ENCODE peak calls at places on chromosomes 6 and 20, in ten cellular contexts. C is progenitor cell of endocrine pancreas; Z is effector memory CD8-positive, alpha-beta T cell; B is cardiac muscle cell; H is coronary artery; L is EL; I is B cell; A is kidney tubule cell; X is C1 segment of cervical spinal cord; N is posterior cingulate gyrus. E is an unnamed sample.
A peak's percentile ranks its signal among the peaks of the same experiment; 100 is the strongest.

GRCh38 chr6:167245586-167245985 is 45.5 kb upstream of the UNC93A start:
- DNase-seq in A (no peak), N (no peak), H (no peak), L (no peak), I (no peak), Z (no peak), C (no peak), X (no peak), B (no peak), E (no peak)

GRCh38 chr6:170112583-170112860 is 178.4 kb downstream of the DLL1 start:
- DNase-seq in A (no peak), H (peak; percentile 7), I (no peak), B (no peak), X (no peak), L (no peak), C (no peak), Z (no peak), N (no peak), E (no peak)

GRCh38 chr6:71406871-71407860 is 118.6 kb downstream of the OGFRL1 start:
- DNase-seq in N (no peak), A (peak; percentile 83), I (no peak), L (peak; percentile 36), Z (no peak), B (no peak), X (no peak), C (no peak), H (no peak), E (no peak)

GRCh38 chr20:4102381-4102780 is 87.0 kb upstream of the RNF24 start:
- DNase-seq in H (no peak), N (no peak), Z (no peak), I (no peak), C (no peak), L (peak; percentile 51), X (no peak), A (peak; percentile 37), B (no peak), E (no peak)

GRCh38 chr6:116070990-116071389 is 10.3 kb upstream of the FRK start:
- DNase-seq in Z (no peak), A (peak; percentile 12), B (no peak), C (no peak), L (no peak), H (no peak), X (no peak), N (no peak), I (no peak), E (no peak)

GRCh38 chr6:157976345-157977175 is 5.1 kb upstream of the SYNJ2 start:
- DNase-seq in N (no peak), H (no peak), A (no peak), L (no peak), C (no peak), B (no peak), I (no peak), Z (no peak), X (no peak), E (no peak)

GRCh38 chr20:38172344-38172743 is 7.3 kb upstream of the TGM2 start:
- DNase-seq in C (no peak), A (no peak), N (no peak), X (no peak), I (peak; percentile 0), B (no peak), H (no peak), L (peak; percentile 45), Z (no peak), E (no peak)

GRCh38 chr20:34621383-34622367 is 55.2 kb downstream of the PIGU start:
- DNase-seq in A (no peak), X (no peak), N (no peak), Z (no peak), L (peak; percentile 43), H (no peak), B (no peak), C (no peak), I (no peak), E (no peak)

GRCh38 chr6:5295612-5296011 is 34.3 kb downstream of the FARS2 start:
- DNase-seq in B (no peak), N (no peak), H (no peak), X (no peak), L (no peak), C (no peak), A (no peak), Z (no peak), I (no peak), E (no peak)

GRCh38 chr6:157281570-157281969 is 41.7 kb downstream of the TMEM242 start:
- DNase-seq in H (no peak), X (no peak), L (no peak), N (no peak), Z (no peak), B (no peak), A (peak; percentile 19), C (no peak), I (no peak), E (no peak)

GRCh38 chr6:72561629-72562028 is 60.2 kb upstream of the KCNQ5 start:
- DNase-seq in B (no peak), N (no peak), Z (no peak), L (no peak), H (no peak), I (no peak), X (no peak), A (peak; percentile 11), C (no peak), E (no peak)

GRCh38 chr6:21264288-21264818 is 329.2 kb upstream of the SOX4 start:
- DNase-seq in A (no peak), X (no peak), Z (no peak), H (no peak), C (no peak), L (no peak), I (no peak), B (no peak), N (no peak), E (no peak)

GRCh38 chr6:169452117-169452868 is 198.6 kb upstream of the THBS2 start:
- DNase-seq in C (no peak), A (peak; percentile 81), N (no peak), Z (no peak), X (no peak), L (peak; percentile 95), I (no peak), B (no peak), H (peak; percentile 92), E (no peak)

GRCh38 chr6:146389740-146390139 is 153.9 kb upstream of the RAB32 start:
- DNase-seq in A (no peak), Z (no peak), N (no peak), X (no peak), C (no peak), H (no peak), I (no peak), B (no peak), L (no peak), E (no peak)

GRCh38 chr20:37567671-37568588 is 40.3 kb upstream of the BLCAP start:
- DNase-seq in C (no peak), Z (no peak), X (no peak), I (no peak), N (no peak), A (no peak), L (no peak), B (peak; percentile 55), H (no peak), E (peak; percentile 1)

GRCh38 chr20:52219441-52219840 is 27.9 kb upstream of the ZFP64 start:
- DNase-seq in H (no peak), N (no peak), Z (no peak), X (no peak), A (no peak), I (no peak), C (no peak), B (no peak), L (peak; percentile 5), E (no peak)

GRCh38 chr6:93789532-93789931 is 370.2 kb upstream of the EPHA7 start:
- DNase-seq in X (no peak), N (no peak), H (no peak), L (no peak), A (no peak), Z (no peak), I (no peak), B (no peak), C (no peak), E (no peak)

GRCh38 chr6:156402628-156403027 is 374.6 kb upstream of the ARID1B start:
- DNase-seq in I (no peak), A (no peak), H (no peak), L (no peak), X (no peak), B (no peak), Z (no peak), N (no peak), C (no peak), E (no peak)

GRCh38 chr20:1389703-1390385 is 3.0 kb downstream of the FKBP1A start:
- DNase-seq in H (no peak), X (no peak), B (no peak), N (no peak), L (no peak), Z (no peak), I (no peak), A (peak; percentile 71), C (no peak), E (no peak)

GRCh38 chr6:38495511-38495910 is 144.2 kb downstream of the BTBD9 start:
- DNase-seq in I (no peak), H (no peak), N (no peak), B (no peak), A (no peak), C (no peak), Z (no peak), X (no peak), L (no peak), E (no peak)

GRCh38 chr6:136030131-136030530 is 178.6 kb downstream of the PDE7B start:
- DNase-seq in C (no peak), A (no peak), H (no peak), X (no peak), I (no peak), N (no peak), Z (no peak), L (no peak), B (no peak), E (no peak)

GRCh38 chr6:144547409-144547808 is 262.3 kb downstream of the UTRN start:
- DNase-seq in Z (no peak), H (no peak), X (no peak), L (peak; percentile 16), A (no peak), C (no peak), I (no peak), B (no peak), N (no peak), E (no peak)

GRCh38 chr20:47544240-47544639 is 42.6 kb downstream of the NCOA3 start:
- DNase-seq in B (no peak), Z (no peak), X (no peak), N (no peak), A (peak; percentile 84), H (no peak), C (no peak), L (peak; percentile 81), I (no peak), E (no peak)

GRCh38 chr20:22834651-22835256 is 200.4 kb upstream of the SSTR4 start:
- DNase-seq in C (no peak), B (no peak), L (no peak), N (no peak), I (no peak), Z (no peak), A (no peak), X (no peak), H (no peak), E (no peak)

E was measured in AML-193.